ENCODE peak calls at places on chromosomes 13 and 19, in ten cellular contexts. L is GM23338, D is endodermal cell, Y is mammary epithelial cell, J is pancreas, H is suprapubic skin, P is tibial artery, K is PC-3, F is HCT116, W is Caco-2. N is an unnamed sample. For H3K4me1, the result is how much of the 10 kb centered on the place peaks cover.

GRCh38 chr19:49097453-49098288 is 12.4 kb downstream of the SNRNP70 start:
- DNase-seq in L (peak), D (peak), Y (peak), J (peak), H (peak), P (peak), K (peak), F (peak), W (peak), N (peak)

GRCh38 chr19:1155352-1156304 is 18.4 kb downstream of the SBNO2 start:
- DNase-seq in L (no peak), D (no peak), Y (no peak), J (no peak), H (no peak), P (no peak), K (no peak), F (no peak), W (no peak), N (no peak)

GRCh38 chr19:33438016-33438671 is 64.6 kb downstream of the CEBPG start:
- DNase-seq in L (no peak), D (no peak), Y (no peak), J (no peak), H (no peak), P (no peak), K (peak), F (no peak), W (no peak), N (no peak)

GRCh38 chr19:57002195-57002601 is 117.6 kb upstream of the USP29 start:
- DNase-seq in L (no peak), D (no peak), Y (no peak), J (no peak), H (no peak), P (no peak), K (no peak), F (no peak), W (no peak), N (no peak)

GRCh38 chr13:33968520-33969507 is 150.9 kb downstream of the RFC3 start:
- DNase-seq in L (no peak), D (no peak), Y (no peak), J (no peak), H (no peak), P (no peak), K (no peak), F (no peak), W (no peak), N (no peak)

GRCh38 chr19:55132453-55133129 is 15.2 kb upstream of the PPP1R12C start:
- DNase-seq in L (peak), D (no peak), Y (no peak), J (no peak), H (no peak), P (no peak), K (no peak), F (no peak), W (peak), N (no peak)

GRCh38 chr13:85520445-85520844 is 278.8 kb downstream of the SLITRK6 start:
- DNase-seq in L (no peak), D (no peak), Y (no peak), J (no peak), H (no peak), P (no peak), K (peak), F (no peak), W (no peak), N (no peak)

GRCh38 chr19:12784394-12784870 is 6.9 kb upstream of the JUNB start:
- DNase-seq in L (no peak), D (no peak), Y (peak), J (no peak), H (no peak), P (no peak), K (no peak), F (no peak), W (no peak), N (no peak)

GRCh38 chr19:3250675-3251074 is 26.2 kb downstream of the CELF5 start:
- DNase-seq in L (peak), D (peak), Y (no peak), J (no peak), H (no peak), P (no peak), K (peak), F (peak), W (peak), N (no peak)

GRCh38 chr19:1069009-1069779 is 2.2 kb downstream of the ARHGAP45 start:
- DNase-seq in L (no peak), D (no peak), Y (no peak), J (no peak), H (peak), P (peak), K (no peak), F (no peak), W (no peak), N (peak)

GRCh38 chr19:30183807-30184490 is 188.2 kb upstream of the ZNF536 start:
- DNase-seq in L (no peak), D (no peak), Y (no peak), J (no peak), H (no peak), P (no peak), K (no peak), F (no peak), W (no peak), N (no peak)

DNA sequence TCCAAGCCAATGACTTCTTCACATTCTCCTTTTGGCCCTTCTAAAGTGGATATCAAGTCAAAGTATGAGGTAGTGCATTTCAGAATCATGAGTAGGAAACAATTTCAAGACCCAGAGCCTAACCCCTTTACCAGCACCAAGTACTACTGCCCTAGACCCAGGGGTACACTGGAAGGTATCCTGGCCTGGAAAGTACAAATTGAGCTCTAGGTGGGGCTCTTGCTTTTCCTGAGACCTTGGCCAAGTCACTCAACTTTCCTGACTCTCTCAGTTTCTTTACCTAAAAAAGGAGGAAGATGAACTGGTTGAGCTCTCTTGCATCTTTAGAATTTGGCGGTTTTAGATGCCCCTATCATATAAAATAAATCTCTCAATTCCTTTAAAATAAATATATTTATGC is 204.7 kb downstream of the FGF14 start:
- DNase-seq in L (peak), D (peak), Y (peak), J (no peak), H (no peak), P (no peak), K (peak), F (no peak), W (peak), N (no peak)
- TF ChIP-seq CTCF in L (peak), D (peak), Y (peak), J (no peak), H (no peak), P (no peak), K (peak), F (no peak), W (peak), N (no peak)

DNA sequence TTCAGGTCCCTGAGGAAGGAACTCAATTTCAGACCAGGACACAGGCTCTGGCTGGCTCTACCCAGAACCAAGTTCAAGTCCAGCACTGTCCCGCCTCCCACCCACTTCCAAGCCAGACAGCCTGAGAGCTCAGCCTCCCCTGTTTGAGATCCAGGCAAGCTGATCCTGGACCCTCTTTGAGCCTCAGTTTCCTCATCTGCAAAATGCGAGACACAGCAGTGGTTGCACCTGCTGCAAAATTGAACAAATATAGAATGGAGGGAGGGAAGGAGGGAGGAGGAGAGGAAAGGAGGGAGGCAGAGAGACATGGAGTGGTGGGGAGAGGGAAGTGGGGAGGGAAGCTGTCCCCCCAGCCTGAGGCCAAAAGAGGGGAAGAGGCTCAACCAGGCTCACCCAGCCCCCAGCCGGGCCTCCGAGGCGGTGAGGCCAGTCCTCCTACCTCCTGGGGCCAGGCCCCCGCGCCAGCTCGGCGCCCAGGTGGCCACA is 721 bp downstream of the TMEM221 start:
- DNase-seq in L (no peak), D (no peak), Y (no peak), J (no peak), H (no peak), P (no peak), K (no peak), F (no peak), W (no peak), N (no peak)
- H3K4me3 ChIP-seq in L (peak), D (peak), Y (no peak), J (peak), H (peak), P (peak), K (peak), F (peak), W (peak), N (no peak)

GRCh38 chr13:75762066-75762937 is 126.2 kb downstream of the LMO7 start:
- DNase-seq in L (no peak), D (no peak), Y (peak), J (no peak), H (no peak), P (no peak), K (peak), F (no peak), W (peak), N (no peak)

GRCh38 chr13:75762967-75763366 is 126.8 kb downstream of the LMO7 start:
- DNase-seq in L (no peak), D (no peak), Y (no peak), J (no peak), H (no peak), P (no peak), K (no peak), F (no peak), W (no peak), N (no peak)

GRCh38 chr13:75761373-75761772 is 125.2 kb downstream of the LMO7 start:
- DNase-seq in L (no peak), D (no peak), Y (no peak), J (no peak), H (no peak), P (no peak), K (no peak), F (no peak), W (no peak), N (no peak)

GRCh38 chr13:75759531-75759930 is 123.4 kb downstream of the LMO7 start:
- DNase-seq in L (no peak), D (no peak), Y (no peak), J (no peak), H (no peak), P (no peak), K (no peak), F (no peak), W (no peak), N (no peak)

GRCh38 chr13:75760182-75760981 is 124.3 kb downstream of the LMO7 start:
- DNase-seq in L (no peak), D (no peak), Y (peak), J (peak), H (no peak), P (no peak), K (peak), F (peak), W (peak), N (no peak)
- H3K4me1 ChIP-seq in L (under half), D (under half), Y (under half), J (under half), H (under half), P (under half), K (under half), F (under half), W (half or more), N (under half)

DNA sequence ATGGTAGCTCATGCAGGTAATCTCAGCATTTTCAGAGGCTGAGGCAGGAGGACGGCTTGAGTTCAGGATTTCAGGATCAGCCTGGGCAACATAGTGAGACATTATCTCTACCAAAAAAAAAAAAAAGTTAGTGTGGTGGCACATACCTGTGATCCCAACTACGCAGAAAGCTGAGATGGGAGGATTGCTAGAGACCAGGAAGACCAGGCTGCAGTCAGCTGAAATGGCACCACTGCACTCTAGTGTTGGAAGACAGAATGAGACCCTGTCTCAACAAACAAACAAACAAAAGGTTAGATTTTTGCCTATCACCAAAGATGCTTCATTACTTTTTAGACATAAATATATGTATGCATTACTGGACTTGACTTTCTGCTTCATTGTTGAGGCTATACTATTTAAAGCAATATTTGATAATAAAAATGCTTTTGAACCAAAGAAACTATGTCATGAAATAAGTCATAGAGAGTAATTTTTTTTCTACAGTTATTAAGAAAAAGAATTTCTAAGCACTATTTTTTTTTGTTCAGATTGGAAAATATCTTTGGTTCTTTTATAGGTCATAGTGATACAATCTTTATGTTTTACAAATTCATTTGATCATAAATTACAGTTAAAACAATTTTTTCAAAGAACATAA is 1180.1 kb upstream of the ATXN8OS start:
- DNase-seq in L (peak), D (peak), Y (no peak), J (no peak), H (no peak), P (no peak), K (peak), F (peak), W (peak), N (no peak)
- TF ChIP-seq CTCF in L (peak), D (peak), Y (peak), J (no peak), H (no peak), P (no peak), K (peak), F (peak), W (peak), N (no peak)

DNA sequence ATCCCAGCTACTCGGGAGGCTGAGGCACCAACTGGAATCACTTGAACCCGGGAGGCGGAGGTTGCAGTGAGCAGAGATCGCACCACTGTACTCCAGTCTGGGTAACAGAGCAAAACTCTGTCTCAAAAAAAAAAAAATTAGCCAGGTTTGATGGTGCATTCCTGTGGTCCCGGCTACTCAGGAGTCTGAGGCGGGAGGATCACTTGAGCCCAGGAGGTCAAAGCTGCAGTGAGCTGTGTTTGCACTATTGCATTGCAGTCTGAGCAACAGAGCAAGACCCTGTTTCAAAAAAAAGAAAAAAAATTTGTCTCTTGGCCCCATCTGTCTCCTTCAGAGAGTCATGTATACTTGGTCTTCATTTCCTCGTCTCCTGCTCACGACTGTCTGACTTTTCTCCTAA is 1.6 kb downstream of the CCDC97 start:
- DNase-seq in L (no peak), D (no peak), Y (no peak), J (no peak), H (no peak), P (no peak), K (no peak), F (no peak), W (no peak), N (no peak)
- H3K4me3 ChIP-seq in L (no peak), D (peak), Y (no peak), J (no peak), H (no peak), P (peak), K (peak), F (peak), W (no peak), N (no peak)

GRCh38 chr13:99357920-99358319 is 50.7 kb upstream of the GPR183 start:
- DNase-seq in L (no peak), D (peak), Y (no peak), J (no peak), H (no peak), P (no peak), K (no peak), F (no peak), W (no peak), N (no peak)

GRCh38 chr13:99355267-99356215 is 48.3 kb upstream of the GPR183 start:
- DNase-seq in L (no peak), D (peak), Y (no peak), J (no peak), H (no peak), P (no peak), K (no peak), F (no peak), W (peak), N (no peak)

GRCh38 chr13:99356216-99357089 is 49.3 kb upstream of the GPR183 start:
- DNase-seq in L (no peak), D (no peak), Y (no peak), J (no peak), H (no peak), P (peak), K (no peak), F (no peak), W (no peak), N (peak)

GRCh38 chr13:99359493-99359892 is 52.3 kb upstream of the GPR183 start:
- DNase-seq in L (no peak), D (peak), Y (no peak), J (no peak), H (no peak), P (no peak), K (no peak), F (no peak), W (no peak), N (no peak)

DNA sequence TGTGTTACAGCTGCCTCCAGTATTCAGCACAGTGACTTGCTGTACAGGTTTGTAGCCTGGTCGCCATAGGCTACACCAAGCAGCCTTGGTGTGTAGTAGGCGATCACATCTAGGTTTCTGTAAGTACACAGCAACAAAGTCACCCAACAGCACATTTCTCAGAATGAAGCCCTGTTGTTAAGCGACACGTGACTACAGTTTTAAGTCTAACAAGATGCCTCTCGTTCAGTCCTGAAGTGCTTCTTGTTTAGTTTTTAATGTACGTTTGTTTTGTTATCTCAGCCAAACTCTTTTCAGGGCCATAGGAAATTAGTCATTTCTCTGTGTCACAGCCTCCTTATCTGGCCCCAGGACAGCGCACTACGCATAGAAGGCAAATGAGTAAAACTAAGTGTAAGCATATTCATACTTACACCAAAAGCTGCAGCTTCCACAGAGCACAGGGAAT is 50.0 kb upstream of the GPR183 start:
- DNase-seq in L (no peak), D (no peak), Y (no peak), J (no peak), H (no peak), P (no peak), K (peak), F (no peak), W (no peak), N (peak)
- H3K4me1 ChIP-seq in L (under half), D (under half), Y (under half), J (under half), H (under half), P (under half), K (under half), F (under half), W (under half), N (half or more)

N was measured in CD8-positive, alpha-beta T cell.